ENCODE peak calls at places on chromosomes 7 and 10, in six cellular contexts. J, D, A, V, T and H are unnamed samples.

GRCh38 chr10:101161494-101162299 is 30.6 kb downstream of the TLX1 start:
- DNase-seq in J (peak), A (peak), D (peak), V (peak), T (peak), H (peak)

GRCh38 chr7:155594961-155595366 is 48.6 kb upstream of the CNPY1 start:
- DNase-seq in A (no peak), V (no peak), T (no peak), D (no peak), J (no peak), H (peak)

GRCh38 chr7:116355423-116355765 is 144.1 kb upstream of the CAV2 start:
- DNase-seq in A (no peak), J (no peak), D (no peak), T (no peak), V (no peak), H (no peak)

GRCh38 chr10:109996225-109996624 is 11.6 kb upstream of the ADD3 start:
- DNase-seq in D (no peak), V (no peak), J (no peak), T (no peak), A (no peak), H (no peak)

GRCh38 chr10:98331888-98332287 is 63.9 kb upstream of the LOXL4 start:
- DNase-seq in T (no peak), D (no peak), A (no peak), J (no peak), V (no peak), H (peak)

GRCh38 chr10:28838908-28839307 is 161.6 kb downstream of the BAMBI start:
- DNase-seq in A (no peak), V (no peak), T (no peak), D (no peak), J (no peak), H (no peak)

GRCh38 chr10:101295266-101295665 is 58.7 kb upstream of the BTRC start:
- DNase-seq in V (no peak), D (no peak), A (no peak), T (no peak), J (no peak), H (no peak)

GRCh38 chr10:120156614-120157274 is 264.2 kb downstream of the SEC23IP start:
- DNase-seq in J (no peak), A (no peak), V (no peak), D (no peak), T (no peak), H (no peak)

GRCh38 chr7:31948041-31948440 is 122.2 kb downstream of the PDE1C start:
- DNase-seq in V (no peak), A (no peak), J (no peak), D (no peak), T (peak), H (no peak)

GRCh38 chr7:124429923-124430322 is 335.7 kb downstream of the GPR37 start:
- DNase-seq in J (no peak), A (no peak), T (no peak), D (no peak), V (no peak), H (no peak)

GRCh38 chr10:79023489-79024162 is 45.1 kb upstream of the ZMIZ1 start:
- DNase-seq in T (no peak), D (no peak), J (no peak), A (no peak), V (no peak), H (no peak)

GRCh38 chr7:27140108-27140842 is 3.2 kb downstream of the HOXA5 start:
- DNase-seq in V (no peak), A (no peak), J (no peak), D (no peak), T (no peak), H (no peak)

GRCh38 chr10:62356447-62356846 is 17.7 kb upstream of the ZNF365 start:
- DNase-seq in D (no peak), T (no peak), V (no peak), J (no peak), A (no peak), H (no peak)

GRCh38 chr7:94355389-94355788 is 39.3 kb upstream of the COL1A2 start:
- DNase-seq in V (no peak), D (no peak), A (no peak), J (no peak), T (peak), H (no peak)

GRCh38 chr10:88792656-88793055 is 9.9 kb upstream of the LIPM start:
- DNase-seq in T (peak), D (no peak), J (no peak), V (no peak), A (no peak), H (no peak)

GRCh38 chr10:124697837-124698559 is 46.2 kb downstream of the FAM53B start:
- DNase-seq in J (no peak), A (peak), T (no peak), V (no peak), D (no peak), H (no peak)